ENCODE peak calls at places on chromosomes 16 and 17, in six cellular contexts. L is PC-9, J is endothelial cell, U is adrenal gland, T is WTC11, N is Caco-2. C is an unnamed sample.

GRCh38 chr16:87324411-87325275 is 7.5 kb upstream of the C16orf95 start:
- DNase-seq in L (no peak), J (peak), U (peak), T (peak), N (peak), C (no peak)

GRCh38 chr17:29179232-29180036 is 764 bp downstream of the MYO18A start:
- DNase-seq in L (peak), J (peak), U (peak), T (peak), N (peak), C (no peak)

GRCh38 chr16:68458551-68458950 is 10.2 kb upstream of the SMPD3 start:
- DNase-seq in L (no peak), J (no peak), U (no peak), T (no peak), N (no peak), C (no peak)

GRCh38 chr16:89117975-89118289 is 24.3 kb downstream of the ACSF3 start:
- DNase-seq in L (no peak), J (no peak), U (no peak), T (peak), N (no peak), C (no peak)

GRCh38 chr17:80868022-80868609 is 123.5 kb upstream of the CHMP6 start:
- DNase-seq in L (no peak), J (no peak), U (no peak), T (no peak), N (no peak), C (no peak)

GRCh38 chr17:4800462-4801185 is 1.5 kb downstream of the C17orf114 start:
- DNase-seq in L (no peak), J (no peak), U (no peak), T (no peak), N (no peak), C (no peak)

GRCh38 chr17:47732399-47733046 is 513 bp upstream of the TBX21 start:
- DNase-seq in L (no peak), J (no peak), U (no peak), T (peak), N (no peak), C (no peak)

GRCh38 chr16:11045846-11046245 is 101.5 kb downstream of the CLEC16A start:
- DNase-seq in L (no peak), J (no peak), U (no peak), T (no peak), N (no peak), C (no peak)

GRCh38 chr17:41772586-41773189 is 13.8 kb downstream of the JUP start:
- DNase-seq in L (no peak), J (no peak), U (no peak), T (no peak), N (peak), C (no peak)

GRCh38 chr17:41959336-41960095 is 7.1 kb upstream of the CNP start:
- DNase-seq in L (peak), J (peak), U (peak), T (peak), N (peak), C (no peak)